ENCODE peak calls at places on chromosomes 12 and 14, in five cellular contexts. J, F, I, U and S are unnamed samples.

GRCh38 chr12:28089363-28089762 is 100.9 kb upstream of the CCDC91 start:
- DNase-seq in J (no peak), F (peak), I (no peak), U (no peak), S (no peak)

GRCh38 chr14:68549057-68549421 is 243.8 kb downstream of the ZFP36L1 start:
- DNase-seq in J (peak), F (peak), I (no peak), U (peak), S (no peak)

GRCh38 chr12:124761876-124762275 is 101.8 kb downstream of the SCARB1 start:
- DNase-seq in J (no peak), F (peak), I (no peak), U (no peak), S (no peak)

GRCh38 chr12:52980773-52981423 is 25.4 kb upstream of the EIF4B start:
- DNase-seq in J (peak), F (peak), I (peak), U (peak), S (peak)

GRCh38 chr12:96399081-96399918 is 939 bp downstream of the CDK17 start:
- DNase-seq in J (peak), F (peak), I (peak), U (peak), S (peak)

GRCh38 chr12:6038160-6038559 is 86.3 kb downstream of the VWF start:
- DNase-seq in J (no peak), F (peak), I (peak), U (peak), S (no peak)

GRCh38 chr12:9813821-9814798 is 13.2 kb upstream of the KLRF1 start:
- DNase-seq in J (peak), F (peak), I (peak), U (peak), S (peak)

GRCh38 chr12:30517320-30517719 is 178.3 kb downstream of the IPO8 start:
- DNase-seq in J (no peak), F (no peak), I (no peak), U (no peak), S (no peak)

GRCh38 chr12:113196996-113197395 is 11.5 kb downstream of the RITA1 start:
- DNase-seq in J (peak), F (peak), I (peak), U (peak), S (peak)

GRCh38 chr12:54565658-54566552 is 16.5 kb downstream of the PDE1B start:
- DNase-seq in J (no peak), F (no peak), I (no peak), U (no peak), S (no peak)

GRCh38 chr14:100775831-100776591 is 49.3 kb downstream of the DLK1 start:
- DNase-seq in J (no peak), F (no peak), I (peak), U (no peak), S (peak)

GRCh38 chr12:32515137-32515860 is 115.9 kb downstream of the FGD4 start:
- DNase-seq in J (no peak), F (no peak), I (no peak), U (no peak), S (no peak)

GRCh38 chr14:76576047-76576741 is 185.1 kb upstream of the VASH1 start:
- DNase-seq in J (no peak), F (no peak), I (no peak), U (no peak), S (no peak)

GRCh38 chr14:94408546-94409095 is 20.2 kb upstream of the SERPINA1 start:
- DNase-seq in J (no peak), F (no peak), I (no peak), U (no peak), S (no peak)

GRCh38 chr14:104436047-104436531 is 143.5 kb upstream of the C14orf180 start:
- DNase-seq in J (peak), F (no peak), I (peak), U (peak), S (peak)

GRCh38 chr14:93832665-93833064 is 44.4 kb upstream of the PRIMA1 start:
- DNase-seq in J (no peak), F (no peak), I (peak), U (no peak), S (peak)

GRCh38 chr14:31560759-31561154 is 447 bp upstream of the NUBPL start:
- DNase-seq in J (no peak), F (no peak), I (no peak), U (no peak), S (no peak)

GRCh38 chr12:20101046-20101445 is 267.3 kb upstream of the PDE3A start:
- DNase-seq in J (no peak), F (no peak), I (peak), U (no peak), S (no peak)

GRCh38 chr12:26564391-26564790 is 268.6 kb downstream of the ITPR2 start:
- DNase-seq in J (no peak), F (no peak), I (no peak), U (no peak), S (no peak)
- H3K27ac ChIP-seq in J (no peak), F (no peak), I (no peak), U (no peak), S (no peak)

DNA sequence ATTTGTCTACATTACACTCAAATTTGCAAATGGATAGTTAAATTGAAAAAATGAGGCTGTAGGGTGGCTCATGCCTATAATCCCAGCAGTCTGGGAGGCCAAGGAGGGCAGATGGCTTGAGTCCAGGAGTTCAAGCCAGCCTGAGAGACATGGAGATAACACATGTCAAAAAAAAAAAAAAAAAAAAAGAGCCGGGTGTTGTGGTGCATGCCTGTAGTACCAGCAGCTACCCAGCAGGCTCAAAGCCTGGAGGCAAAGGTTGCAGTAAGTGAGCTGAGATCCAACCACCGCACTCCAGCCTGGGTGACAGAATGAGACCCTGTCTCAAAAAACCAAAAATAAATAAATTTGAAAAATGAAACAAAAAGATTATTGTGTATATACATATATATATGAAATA is 119.9 kb upstream of the MGAT4C start:
- DNase-seq in J (no peak), F (peak), I (no peak), U (no peak), S (no peak)
- TF ChIP-seq CTCF in J (no peak), F (no peak), I (no peak), U (peak), S (no peak)

DNA sequence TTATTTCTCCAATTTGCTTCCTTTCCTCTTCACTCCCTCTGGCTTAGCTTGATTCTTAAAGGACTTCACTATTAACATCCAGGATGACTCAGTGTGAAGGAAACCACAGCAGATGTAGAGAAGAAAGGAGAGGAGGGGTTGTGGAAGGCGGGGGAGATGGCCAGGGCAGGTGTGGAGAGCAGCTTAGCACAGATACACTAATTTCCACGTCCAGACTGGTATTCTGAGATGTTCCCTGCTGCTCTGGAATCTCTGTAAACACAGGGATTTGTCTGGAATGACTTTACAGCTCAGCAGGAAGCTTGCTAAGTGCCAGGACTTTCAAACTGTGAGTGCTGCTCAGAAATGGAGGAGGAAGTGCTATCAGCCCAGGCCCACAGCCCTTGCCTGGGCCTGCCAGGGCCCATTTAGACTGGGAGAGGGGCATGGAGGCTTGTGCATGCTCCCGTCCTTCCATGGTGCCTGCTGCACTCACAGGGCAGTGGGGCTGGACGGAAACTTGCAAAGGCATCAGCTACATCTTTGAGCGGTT is 202.5 kb upstream of the DDHD1 start:
- DNase-seq in J (peak), F (peak), I (no peak), U (peak), S (no peak)
- TF ChIP-seq EP300 in J (no peak), F (no peak), I (no peak), U (peak), S (no peak)

DNA sequence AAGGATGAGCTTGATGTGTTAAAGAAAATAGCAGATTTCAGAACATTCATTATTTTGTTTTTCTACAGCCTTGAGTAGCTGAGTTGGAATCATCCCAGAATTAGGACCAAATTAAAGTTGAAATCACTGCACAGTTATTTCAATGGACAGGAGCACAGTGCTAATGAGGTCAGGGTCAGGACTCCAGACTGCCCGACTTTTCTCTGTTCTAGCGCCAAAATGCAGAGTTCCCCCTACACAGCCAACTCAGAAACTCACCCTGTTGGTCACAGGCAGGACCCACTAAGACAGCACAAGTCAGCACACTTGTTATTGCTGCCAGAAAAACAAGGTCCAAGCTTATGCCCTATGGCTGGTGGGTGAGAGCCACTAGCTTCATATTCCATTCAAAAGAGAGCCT is 198.1 kb upstream of the KRR1 start:
- DNase-seq in J (peak), F (no peak), I (no peak), U (no peak), S (no peak)
- H3K27ac ChIP-seq in J (no peak), F (no peak), I (no peak), U (no peak), S (no peak)